ENCODE peak calls at places on chromosome 12, in ten cellular contexts. D is C1 segment of cervical spinal cord; Z is T-helper 17 cell; K is amygdala; J is D341Med; I is activated CD8-positive, alpha-beta memory T cell treated with anti-CD3 and anti-CD28 coated beads for 1 hour; B is NCI-H1930; T is left cardiac atrium; G is fibroblast of the conjunctiva; F is BJ. Y is an unnamed sample.

GRCh38 chr12:27467641-27468040 is 21.1 kb downstream of the SMCO2 start:
- DNase-seq in D (no peak), Z (no peak), K (no peak), J (no peak), I (no peak), B (no peak), T (no peak), G (no peak), F (no peak), Y (no peak)

GRCh38 chr12:122867701-122868461 is 28.0 kb downstream of the VPS37B start:
- DNase-seq in D (no peak), Z (no peak), K (no peak), J (peak; percentile 67), I (no peak), B (no peak), T (peak; percentile 71), G (no peak), F (no peak), Y (peak; percentile 81)

GRCh38 chr12:14454098-14454907 is 88.8 kb downstream of the ATF7IP start:
- DNase-seq in D (no peak), Z (no peak), K (no peak), J (peak; percentile 78), I (peak; percentile 3), B (no peak), T (no peak), G (no peak), F (no peak), Y (no peak)

GRCh38 chr12:57807285-57807684 is 11.2 kb downstream of the AVIL start:
- DNase-seq in D (no peak), Z (no peak), K (no peak), J (no peak), I (no peak), B (no peak), T (no peak), G (no peak), F (no peak), Y (peak; percentile 62)

GRCh38 chr12:127396720-127397119 is 870.2 kb upstream of the TMEM132C start:
- DNase-seq in D (no peak), Z (no peak), K (no peak), J (no peak), I (no peak), B (no peak), T (no peak), G (no peak), F (no peak), Y (no peak)

GRCh38 chr12:47219243-47219642 is 139.5 kb upstream of the AMIGO2 start:
- DNase-seq in D (no peak), Z (no peak), K (no peak), J (no peak), I (no peak), B (no peak), T (no peak), G (no peak), F (no peak), Y (no peak)

GRCh38 chr12:104524026-104524425 is 67.3 kb downstream of the CHST11 start:
- DNase-seq in D (no peak), Z (no peak), K (no peak), J (no peak), I (no peak), B (peak; percentile 68), T (no peak), G (peak; percentile 17), F (no peak), Y (no peak)

GRCh38 chr12:110794623-110795280 is 52.0 kb upstream of the CCDC63 start:
- DNase-seq in D (no peak), Z (no peak), K (no peak), J (no peak), I (no peak), B (no peak), T (peak; percentile 71), G (peak; percentile 13), F (no peak), Y (no peak)

GRCh38 chr12:119710374-119710773 is 42.4 kb downstream of the PRKAB1 start:
- DNase-seq in D (no peak), Z (no peak), K (no peak), J (no peak), I (no peak), B (no peak), T (no peak), G (no peak), F (no peak), Y (no peak)

GRCh38 chr12:83031301-83031700 is 344.6 kb downstream of the TMTC2 start:
- DNase-seq in D (no peak), Z (no peak), K (no peak), J (no peak), I (no peak), B (no peak), T (no peak), G (no peak), F (no peak), Y (no peak)

GRCh38 chr12:96274331-96274730 is 80.2 kb downstream of the ELK3 start:
- DNase-seq in D (no peak), Z (no peak), K (no peak), J (no peak), I (no peak), B (no peak), T (no peak), G (no peak), F (peak; percentile 10), Y (no peak)

GRCh38 chr12:129193263-129193871 is 340.1 kb downstream of the GLT1D1 start:
- DNase-seq in D (no peak), Z (no peak), K (no peak), J (no peak), I (no peak), B (no peak), T (no peak), G (no peak), F (no peak), Y (no peak)

GRCh38 chr12:6570264-6570887 is 2.3 kb upstream of the NOP2 start:
- DNase-seq in D (no peak), Z (no peak), K (no peak), J (peak; percentile 86), I (no peak), B (peak; percentile 42), T (peak; percentile 51), G (no peak), F (no peak), Y (peak; percentile 85)

GRCh38 chr12:1882850-1883470 is 35.5 kb downstream of the CACNA2D4 start:
- DNase-seq in D (no peak), Z (no peak), K (no peak), J (no peak), I (no peak), B (no peak), T (no peak), G (no peak), F (no peak), Y (peak; percentile 69)

GRCh38 chr12:57459750-57460400 is at the start of gene GLI1:
- DNase-seq in D (no peak), Z (no peak), K (no peak), J (peak; percentile 66), I (no peak), B (no peak), T (no peak), G (no peak), F (no peak), Y (peak; percentile 76)

GRCh38 chr12:54058189-54058917 is 4.7 kb downstream of the HOXC4 start:
- DNase-seq in D (no peak), Z (no peak), K (no peak), J (no peak), I (no peak), B (no peak), T (no peak), G (no peak), F (no peak), Y (no peak)

GRCh38 chr12:64796205-64796845 is 28.1 kb upstream of the TBC1D30 start:
- DNase-seq in D (peak; percentile 2), Z (no peak), K (no peak), J (peak; percentile 59), I (peak; percentile 27), B (peak; percentile 10), T (peak; percentile 67), G (peak; percentile 90), F (peak; percentile 56), Y (no peak)

GRCh38 chr12:115870527-115870926 is 407.0 kb downstream of the MED13L start:
- DNase-seq in D (no peak), Z (no peak), K (no peak), J (no peak), I (no peak), B (no peak), T (no peak), G (no peak), F (no peak), Y (no peak)

GRCh38 chr12:43786899-43787693 is 19.0 kb downstream of the TWF1 start:
- DNase-seq in D (no peak), Z (no peak), K (no peak), J (no peak), I (no peak), B (no peak), T (no peak), G (no peak), F (no peak), Y (no peak)

GRCh38 chr12:2998789-2999264 is 39.6 kb downstream of the TEAD4 start:
- DNase-seq in D (no peak), Z (no peak), K (no peak), J (no peak), I (no peak), B (no peak), T (peak; percentile 77), G (peak; percentile 43), F (peak; percentile 16), Y (peak; percentile 86)

GRCh38 chr12:95117178-95117599 is 43.8 kb upstream of the NR2C1 start:
- DNase-seq in D (no peak), Z (peak; percentile 20), K (no peak), J (peak; percentile 61), I (peak; percentile 16), B (no peak), T (peak; percentile 73), G (peak; percentile 71), F (no peak), Y (no peak)

GRCh38 chr12:100493371-100494012 is 19.8 kb downstream of the NR1H4 start:
- DNase-seq in D (no peak), Z (no peak), K (no peak), J (no peak), I (no peak), B (no peak), T (no peak), G (no peak), F (no peak), Y (no peak)

GRCh38 chr12:31732926-31733548 is 4.2 kb upstream of the AMN1 start:
- DNase-seq in D (no peak), Z (no peak), K (no peak), J (no peak), I (no peak), B (no peak), T (no peak), G (peak; percentile 49), F (peak; percentile 34), Y (no peak)

GRCh38 chr12:79643821-79644220 is 46.9 kb downstream of the PAWR start:
- DNase-seq in D (no peak), Z (no peak), K (no peak), J (no peak), I (no peak), B (no peak), T (no peak), G (no peak), F (no peak), Y (no peak)

GRCh38 chr12:50725011-50725899 is 38.6 kb upstream of the ATF1 start:
- DNase-seq in D (no peak), Z (no peak), K (no peak), J (no peak), I (no peak), B (no peak), T (no peak), G (no peak), F (peak; percentile 20), Y (no peak)

GRCh38 chr12:19573866-19574265 is 134.6 kb downstream of the AEBP2 start:
- DNase-seq in D (no peak), Z (no peak), K (no peak), J (no peak), I (no peak), B (no peak), T (no peak), G (no peak), F (no peak), Y (no peak)

GRCh38 chr12:92905811-92906554 is 23.1 kb downstream of the EEA1 start:
- DNase-seq in D (no peak), Z (no peak), K (no peak), J (no peak), I (no peak), B (no peak), T (no peak), G (no peak), F (no peak), Y (no peak)

GRCh38 chr12:31263661-31264060 is 62.3 kb downstream of the SINHCAF start:
- DNase-seq in D (no peak), Z (no peak), K (no peak), J (no peak), I (no peak), B (no peak), T (no peak), G (no peak), F (no peak), Y (no peak)